ENCODE peak calls at places on chromosomes 13 and 19, in seven cellular contexts. B is IMR-90, Q is neuronal stem cell, E is mesenchymal stem cell, O is mesendoderm, F is H1, P is trophoblast cell. V is an unnamed sample.

GRCh38 chr19:13964776-13965175 is 12.5 kb downstream of the DCAF15 start:
- DNase-seq in B (peak), Q (no peak), E (peak), O (no peak), F (no peak), P (no peak), V (no peak)

GRCh38 chr13:46307554-46307953 is 79.5 kb downstream of the RUBCNL start:
- DNase-seq in B (no peak), Q (no peak), E (no peak), O (no peak), F (no peak), P (no peak), V (no peak)

GRCh38 chr13:103788061-103788652 is 721.9 kb upstream of the SLC10A2 start:
- DNase-seq in B (no peak), Q (no peak), E (no peak), O (peak), F (no peak), P (no peak), V (peak)

GRCh38 chr13:67355791-67356190 is 125.7 kb upstream of the PCDH9 start:
- DNase-seq in B (no peak), Q (peak), E (no peak), O (no peak), F (no peak), P (no peak), V (no peak)

GRCh38 chr13:106649495-106649894 is 81.6 kb upstream of the ARGLU1 start:
- DNase-seq in B (peak), Q (no peak), E (no peak), O (no peak), F (no peak), P (no peak), V (no peak)

GRCh38 chr13:98253526-98253925 is 76.5 kb upstream of the RNF113B start:
- DNase-seq in B (no peak), Q (no peak), E (peak), O (no peak), F (no peak), P (no peak), V (no peak)

GRCh38 chr19:37346091-37346490 is 24.8 kb upstream of the ZNF527 start:
- DNase-seq in B (no peak), Q (no peak), E (no peak), O (no peak), F (no peak), P (no peak), V (no peak)

GRCh38 chr19:53775524-53775923 is 48.6 kb downstream of the NLRP12 start:
- DNase-seq in B (no peak), Q (no peak), E (no peak), O (no peak), F (no peak), P (no peak), V (no peak)

GRCh38 chr19:3370214-3370720 is 3.9 kb downstream of the NFIC start:
- DNase-seq in B (no peak), Q (no peak), E (peak), O (no peak), F (no peak), P (no peak), V (peak)

GRCh38 chr13:33213797-33214196 is 71.8 kb downstream of the STARD13 start:
- DNase-seq in B (peak), Q (no peak), E (no peak), O (no peak), F (no peak), P (no peak), V (no peak)

GRCh38 chr19:39401549-39402416 is 4.9 kb upstream of the ZFP36 start:
- DNase-seq in B (peak), Q (no peak), E (peak), O (peak), F (no peak), P (peak), V (no peak)

GRCh38 chr19:49339364-49340068 is 4.3 kb downstream of the CD37 start:
- DNase-seq in B (peak), Q (peak), E (peak), O (peak), F (peak), P (peak), V (peak)
- H3K4me2 ChIP-seq in B (no peak), Q (peak), E (no peak), O (peak), F (peak), P (peak), V (peak)

GRCh38 chr19:5287066-5287465 is 53.5 kb downstream of the PTPRS start:
- DNase-seq in B (no peak), Q (no peak), E (no peak), O (no peak), F (no peak), P (no peak), V (no peak)

GRCh38 chr19:5288347-5288739 is 52.3 kb downstream of the PTPRS start:
- DNase-seq in B (no peak), Q (no peak), E (no peak), O (no peak), F (no peak), P (no peak), V (no peak)

GRCh38 chr19:5291588-5292193 is 48.9 kb downstream of the PTPRS start:
- DNase-seq in B (no peak), Q (no peak), E (no peak), O (no peak), F (no peak), P (no peak), V (no peak)

GRCh38 chr19:5290336-5291262 is 50.0 kb downstream of the PTPRS start:
- DNase-seq in B (no peak), Q (no peak), E (no peak), O (no peak), F (no peak), P (no peak), V (no peak)

DNA sequence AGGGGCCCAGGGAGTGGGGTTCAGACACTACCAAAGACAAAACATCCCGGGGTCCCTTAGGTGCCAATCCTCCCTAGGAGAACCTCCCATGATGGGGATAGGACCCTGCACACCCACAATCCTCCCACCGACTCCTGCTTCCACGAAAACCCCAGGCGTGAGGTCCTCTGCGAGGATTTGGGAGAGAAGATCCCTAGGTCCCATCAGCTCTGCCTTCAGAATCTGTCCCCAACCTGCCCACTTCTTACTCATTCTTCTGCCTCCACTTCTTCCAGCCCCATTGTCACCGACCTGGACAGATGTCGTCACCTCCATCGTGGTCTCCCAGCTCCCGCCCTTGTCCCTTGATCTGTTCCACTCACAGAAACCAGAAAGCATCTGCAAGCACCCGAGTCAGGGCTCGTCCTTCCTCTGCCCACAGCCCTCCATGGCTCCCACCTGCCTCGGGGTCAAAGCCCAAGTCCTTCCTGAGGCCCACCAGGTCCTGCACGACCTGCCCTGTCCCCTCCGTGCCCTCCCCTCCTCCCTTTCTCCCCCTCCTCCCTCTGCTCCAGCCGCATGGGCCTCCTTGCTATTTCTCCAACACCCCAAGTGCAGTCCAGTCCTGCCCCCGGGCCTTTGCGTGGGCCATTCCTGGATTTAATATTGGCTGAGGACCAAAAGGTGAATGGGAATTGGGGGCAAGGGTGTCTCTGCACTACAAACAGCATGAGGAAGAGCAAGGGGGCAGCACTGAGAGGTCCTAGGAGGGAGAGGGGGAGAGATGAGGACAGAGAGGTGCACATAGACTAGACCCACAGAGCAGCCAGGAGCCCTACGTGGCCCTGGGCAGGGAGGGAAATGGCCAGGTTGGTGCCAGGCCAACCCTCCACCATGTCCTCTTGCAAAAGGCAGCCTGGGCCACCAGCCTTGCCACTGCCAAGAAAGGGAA is 51.3 kb downstream of the PTPRS start:
- DNase-seq in B (no peak), Q (no peak), E (no peak), O (peak), F (no peak), P (no peak), V (no peak)
- H3K18ac ChIP-seq in B (no peak), Q (peak), E (no peak), O (no peak), F (no peak), P (no peak), V (no peak)

GRCh38 chr19:55312621-55313117 is 12.5 kb downstream of the TMEM150B start:
- DNase-seq in B (no peak), Q (no peak), E (no peak), O (no peak), F (no peak), P (no peak), V (peak)
- H3K23ac ChIP-seq in B (no peak), Q (peak), E (no peak), O (no peak), F (no peak), P (no peak), V (no peak)

DNA sequence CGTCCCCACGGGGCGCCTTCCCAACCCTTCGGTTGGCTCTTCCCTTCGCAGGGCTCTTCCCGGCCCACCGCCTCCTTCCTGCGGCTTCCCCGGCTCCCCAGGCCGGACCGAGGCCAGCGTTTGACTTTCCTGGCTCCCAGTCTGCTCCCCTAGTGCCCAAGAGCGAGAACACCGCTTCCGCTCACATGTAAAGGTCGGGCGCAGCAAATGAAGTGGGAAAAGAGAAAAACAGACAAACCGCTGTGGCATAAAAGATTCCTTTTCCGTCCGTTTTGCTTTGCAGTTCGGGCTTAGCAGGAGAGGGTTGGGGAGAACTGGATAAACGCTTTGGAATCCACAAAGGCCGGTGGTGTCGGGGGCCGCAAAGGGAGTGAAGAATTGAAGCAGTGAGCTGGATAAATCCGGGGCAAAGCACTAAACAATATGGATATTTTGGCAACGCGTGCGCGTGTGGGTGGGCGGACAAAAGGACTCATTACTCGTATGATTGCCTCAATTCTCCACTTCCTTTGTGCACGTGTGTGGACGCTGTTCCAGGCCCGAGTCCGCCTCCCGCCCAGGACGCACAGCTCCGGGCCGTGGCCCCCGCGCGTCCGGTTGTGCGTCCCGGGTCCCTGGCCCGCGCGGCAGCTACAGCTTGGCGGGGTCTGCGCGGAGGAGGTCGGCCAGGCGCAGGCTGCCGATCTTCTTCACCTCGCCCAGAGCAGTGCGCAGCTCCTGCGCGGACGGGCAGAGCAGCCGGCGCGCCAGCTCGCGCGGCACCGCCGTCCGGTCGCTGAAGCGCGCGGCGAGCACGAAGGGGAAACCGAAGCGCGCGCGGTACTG is 8.6 kb upstream of the CDX2 start:
- DNase-seq in B (no peak), Q (no peak), E (no peak), O (peak), F (no peak), P (no peak), V (peak)
- H3K4me2 ChIP-seq in B (no peak), Q (peak), E (no peak), O (peak), F (peak), P (peak), V (peak)

GRCh38 chr13:25247345-25247744 is 39.9 kb downstream of the MTMR6 start:
- DNase-seq in B (no peak), Q (no peak), E (no peak), O (no peak), F (no peak), P (no peak), V (no peak)

GRCh38 chr13:25252229-25252628 is 35.1 kb downstream of the MTMR6 start:
- DNase-seq in B (no peak), Q (no peak), E (no peak), O (no peak), F (no peak), P (no peak), V (no peak)

GRCh38 chr13:25248071-25248470 is 39.2 kb downstream of the MTMR6 start:
- DNase-seq in B (no peak), Q (no peak), E (no peak), O (no peak), F (no peak), P (no peak), V (no peak)

GRCh38 chr13:25252770-25253169 is 34.5 kb downstream of the MTMR6 start:
- DNase-seq in B (no peak), Q (no peak), E (no peak), O (no peak), F (no peak), P (no peak), V (no peak)

GRCh38 chr13:25249001-25249543 is 38.2 kb downstream of the MTMR6 start:
- DNase-seq in B (peak), Q (no peak), E (peak), O (peak), F (no peak), P (peak), V (no peak)
- H3K18ac ChIP-seq in B (no peak), Q (no peak), E (no peak), O (no peak), F (no peak), P (no peak), V (no peak)

GRCh38 chr13:21966014-21966413 is 295.1 kb downstream of the FGF9 start:
- DNase-seq in B (no peak), Q (no peak), E (no peak), O (no peak), F (no peak), P (no peak), V (no peak)

GRCh38 chr13:21970172-21970571 is 299.3 kb downstream of the FGF9 start:
- DNase-seq in B (no peak), Q (no peak), E (no peak), O (no peak), F (no peak), P (no peak), V (no peak)

GRCh38 chr13:21964686-21965085 is 293.8 kb downstream of the FGF9 start:
- DNase-seq in B (peak), Q (no peak), E (no peak), O (no peak), F (no peak), P (no peak), V (no peak)

GRCh38 chr13:21967871-21968270 is 297.0 kb downstream of the FGF9 start:
- DNase-seq in B (peak), Q (no peak), E (no peak), O (no peak), F (no peak), P (no peak), V (no peak)

DNA sequence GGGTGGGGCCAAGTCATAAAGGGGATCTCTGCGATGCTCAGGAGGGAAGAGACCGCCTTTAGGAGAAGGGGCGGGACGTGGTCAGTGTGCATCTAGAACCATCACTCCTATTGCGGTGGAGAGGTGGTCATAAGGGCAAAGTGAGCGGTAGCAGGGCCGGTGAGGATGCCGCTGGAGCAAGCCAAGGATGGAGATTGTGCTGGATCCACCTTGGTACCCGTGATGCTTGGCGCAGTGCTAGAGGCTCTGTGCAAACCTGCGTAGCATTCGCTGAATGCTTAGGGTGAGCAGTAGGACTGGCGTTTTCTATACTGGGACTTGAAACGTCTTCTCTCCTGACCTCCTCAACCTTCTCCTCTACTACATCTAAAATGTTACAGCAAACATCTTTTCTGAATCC is 294.2 kb downstream of the FGF9 start:
- DNase-seq in B (no peak), Q (no peak), E (no peak), O (no peak), F (no peak), P (no peak), V (no peak)
- H3K23ac ChIP-seq in B (no peak), Q (peak), E (no peak), O (no peak), F (no peak), P (no peak), V (no peak)